ENCODE peak calls at places on chromosomes 4 and X, in seven cellular contexts. One of them, this sample, is unnamed.

GRCh38 chr4:88195666-88196365 is 37.4 kb upstream of the ABCG2 start:
- DNase-seq in HS-5: no peak
- DNase-seq in heart left ventricle: no peak
- DNase-seq in amniotic stem cell: no peak
- DNase-seq in AG08396: no peak
- DNase-seq in stimulated activated CD4-positive, alpha-beta T cell treated with anti-CD3 and anti-CD28 coated beads, Interleukin-12 subunit alpha, Interleukin-12 subunit beta, amount 100 ng/mL, for 48 hours: no peak
- DNase-seq in nephron progenitor cell: no peak
- DNase-seq in this sample: no peak

GRCh38 chr4:119068529-119068962 is 67.1 kb upstream of the MYOZ2 start:
- DNase-seq in HS-5: no peak
- DNase-seq in heart left ventricle: no peak
- DNase-seq in amniotic stem cell: no peak
- DNase-seq in AG08396: no peak
- DNase-seq in stimulated activated CD4-positive, alpha-beta T cell treated with anti-CD3 and anti-CD28 coated beads, Interleukin-12 subunit alpha, Interleukin-12 subunit beta, amount 100 ng/mL, for 48 hours: no peak
- DNase-seq in nephron progenitor cell: no peak
- DNase-seq in this sample: no peak

GRCh38 chr4:113901994-113902787 is 77.3 kb downstream of the ARSJ start:
- DNase-seq in HS-5: no peak
- DNase-seq in heart left ventricle: no peak
- DNase-seq in amniotic stem cell: no peak
- DNase-seq in AG08396: no peak
- DNase-seq in stimulated activated CD4-positive, alpha-beta T cell treated with anti-CD3 and anti-CD28 coated beads, Interleukin-12 subunit alpha, Interleukin-12 subunit beta, amount 100 ng/mL, for 48 hours: peak; percentile 27
- DNase-seq in nephron progenitor cell: no peak
- DNase-seq in this sample: peak; percentile 18

GRCh38 chr4:1806596-1807257 is 13.6 kb downstream of the FGFR3 start:
- DNase-seq in HS-5: no peak
- DNase-seq in heart left ventricle: no peak
- DNase-seq in amniotic stem cell: no peak
- DNase-seq in AG08396: no peak
- DNase-seq in stimulated activated CD4-positive, alpha-beta T cell treated with anti-CD3 and anti-CD28 coated beads, Interleukin-12 subunit alpha, Interleukin-12 subunit beta, amount 100 ng/mL, for 48 hours: no peak
- DNase-seq in nephron progenitor cell: no peak
- DNase-seq in this sample: no peak

GRCh38 chrX:154013614-154014360 is 5.9 kb downstream of the IRAK1 start:
- DNase-seq in HS-5: no peak
- DNase-seq in heart left ventricle: no peak
- DNase-seq in amniotic stem cell: no peak
- DNase-seq in AG08396: peak; percentile 74
- DNase-seq in stimulated activated CD4-positive, alpha-beta T cell treated with anti-CD3 and anti-CD28 coated beads, Interleukin-12 subunit alpha, Interleukin-12 subunit beta, amount 100 ng/mL, for 48 hours: no peak
- DNase-seq in nephron progenitor cell: peak; percentile 60
- DNase-seq in this sample: no peak

GRCh38 chr4:56986192-56986591 is 7.5 kb downstream of the POLR2B start:
- DNase-seq in HS-5: no peak
- DNase-seq in heart left ventricle: no peak
- DNase-seq in amniotic stem cell: no peak
- DNase-seq in AG08396: no peak
- DNase-seq in stimulated activated CD4-positive, alpha-beta T cell treated with anti-CD3 and anti-CD28 coated beads, Interleukin-12 subunit alpha, Interleukin-12 subunit beta, amount 100 ng/mL, for 48 hours: no peak
- DNase-seq in nephron progenitor cell: no peak
- DNase-seq in this sample: no peak

GRCh38 chr4:2264481-2265041 is 2.7 kb upstream of the MXD4 start:
- DNase-seq in HS-5: no peak
- DNase-seq in heart left ventricle: no peak
- DNase-seq in amniotic stem cell: no peak
- DNase-seq in AG08396: no peak
- DNase-seq in stimulated activated CD4-positive, alpha-beta T cell treated with anti-CD3 and anti-CD28 coated beads, Interleukin-12 subunit alpha, Interleukin-12 subunit beta, amount 100 ng/mL, for 48 hours: no peak
- DNase-seq in nephron progenitor cell: no peak
- DNase-seq in this sample: no peak

GRCh38 chrX:120358687-120359086 is 3.2 kb upstream of the ATP1B4 start:
- DNase-seq in HS-5: no peak
- DNase-seq in heart left ventricle: no peak
- DNase-seq in amniotic stem cell: no peak
- DNase-seq in AG08396: no peak
- DNase-seq in stimulated activated CD4-positive, alpha-beta T cell treated with anti-CD3 and anti-CD28 coated beads, Interleukin-12 subunit alpha, Interleukin-12 subunit beta, amount 100 ng/mL, for 48 hours: peak; percentile 8
- DNase-seq in nephron progenitor cell: peak; percentile 9
- DNase-seq in this sample: peak; percentile 20

GRCh38 chrX:34300871-34301270 is 168.8 kb upstream of the FAM47A start:
- DNase-seq in HS-5: peak; percentile 6
- DNase-seq in heart left ventricle: peak; percentile 4
- DNase-seq in amniotic stem cell: peak; percentile 0
- DNase-seq in AG08396: peak; percentile 5
- DNase-seq in stimulated activated CD4-positive, alpha-beta T cell treated with anti-CD3 and anti-CD28 coated beads, Interleukin-12 subunit alpha, Interleukin-12 subunit beta, amount 100 ng/mL, for 48 hours: no peak
- DNase-seq in nephron progenitor cell: peak; percentile 53
- DNase-seq in this sample: no peak

GRCh38 chrX:126137899-126138298 is 28.2 kb downstream of the DCAF12L2 start:
- DNase-seq in HS-5: no peak
- DNase-seq in heart left ventricle: no peak
- DNase-seq in amniotic stem cell: no peak
- DNase-seq in AG08396: no peak
- DNase-seq in stimulated activated CD4-positive, alpha-beta T cell treated with anti-CD3 and anti-CD28 coated beads, Interleukin-12 subunit alpha, Interleukin-12 subunit beta, amount 100 ng/mL, for 48 hours: no peak
- DNase-seq in nephron progenitor cell: no peak
- DNase-seq in this sample: no peak

GRCh38 chrX:119459181-119459580 is 9.1 kb upstream of the SLC25A5 start:
- DNase-seq in HS-5: peak; percentile 34
- DNase-seq in heart left ventricle: no peak
- DNase-seq in amniotic stem cell: no peak
- DNase-seq in AG08396: no peak
- DNase-seq in stimulated activated CD4-positive, alpha-beta T cell treated with anti-CD3 and anti-CD28 coated beads, Interleukin-12 subunit alpha, Interleukin-12 subunit beta, amount 100 ng/mL, for 48 hours: no peak
- DNase-seq in nephron progenitor cell: no peak
- DNase-seq in this sample: no peak

GRCh38 chr4:113689394-113689793 is 72.1 kb downstream of the CAMK2D start:
- DNase-seq in HS-5: no peak
- DNase-seq in heart left ventricle: no peak
- DNase-seq in amniotic stem cell: no peak
- DNase-seq in AG08396: no peak
- DNase-seq in stimulated activated CD4-positive, alpha-beta T cell treated with anti-CD3 and anti-CD28 coated beads, Interleukin-12 subunit alpha, Interleukin-12 subunit beta, amount 100 ng/mL, for 48 hours: no peak
- DNase-seq in nephron progenitor cell: no peak
- DNase-seq in this sample: no peak

GRCh38 chr4:88868510-88868909 is 170.9 kb upstream of the NAP1L5 start:
- DNase-seq in HS-5: no peak
- DNase-seq in heart left ventricle: no peak
- DNase-seq in amniotic stem cell: no peak
- DNase-seq in AG08396: no peak
- DNase-seq in stimulated activated CD4-positive, alpha-beta T cell treated with anti-CD3 and anti-CD28 coated beads, Interleukin-12 subunit alpha, Interleukin-12 subunit beta, amount 100 ng/mL, for 48 hours: no peak
- DNase-seq in nephron progenitor cell: no peak
- DNase-seq in this sample: no peak

GRCh38 chrX:132876509-132876837 is 82.0 kb downstream of the HS6ST2 start:
- DNase-seq in HS-5: no peak
- DNase-seq in heart left ventricle: no peak
- DNase-seq in amniotic stem cell: no peak
- DNase-seq in AG08396: no peak
- DNase-seq in stimulated activated CD4-positive, alpha-beta T cell treated with anti-CD3 and anti-CD28 coated beads, Interleukin-12 subunit alpha, Interleukin-12 subunit beta, amount 100 ng/mL, for 48 hours: no peak
- DNase-seq in nephron progenitor cell: peak; percentile 63
- DNase-seq in this sample: no peak

GRCh38 chr4:148441624-148441985 is 609 bp downstream of the NR3C2 start:
- DNase-seq in HS-5: no peak
- DNase-seq in heart left ventricle: no peak
- DNase-seq in amniotic stem cell: no peak
- DNase-seq in AG08396: no peak
- DNase-seq in stimulated activated CD4-positive, alpha-beta T cell treated with anti-CD3 and anti-CD28 coated beads, Interleukin-12 subunit alpha, Interleukin-12 subunit beta, amount 100 ng/mL, for 48 hours: no peak
- DNase-seq in nephron progenitor cell: no peak
- DNase-seq in this sample: no peak

GRCh38 chr4:90000995-90001394 is 106.3 kb downstream of the MMRN1 start:
- DNase-seq in HS-5: no peak
- DNase-seq in heart left ventricle: no peak
- DNase-seq in amniotic stem cell: no peak
- DNase-seq in AG08396: no peak
- DNase-seq in stimulated activated CD4-positive, alpha-beta T cell treated with anti-CD3 and anti-CD28 coated beads, Interleukin-12 subunit alpha, Interleukin-12 subunit beta, amount 100 ng/mL, for 48 hours: no peak
- DNase-seq in nephron progenitor cell: no peak
- DNase-seq in this sample: no peak

GRCh38 chr4:99715286-99715685 is 57.7 kb upstream of the C4orf54 start:
- DNase-seq in HS-5: no peak
- DNase-seq in heart left ventricle: no peak
- DNase-seq in amniotic stem cell: no peak
- DNase-seq in AG08396: no peak
- DNase-seq in stimulated activated CD4-positive, alpha-beta T cell treated with anti-CD3 and anti-CD28 coated beads, Interleukin-12 subunit alpha, Interleukin-12 subunit beta, amount 100 ng/mL, for 48 hours: no peak
- DNase-seq in nephron progenitor cell: no peak
- DNase-seq in this sample: no peak

GRCh38 chr4:124104628-124105027 is 607.9 kb downstream of the ANKRD50 start:
- DNase-seq in HS-5: no peak
- DNase-seq in heart left ventricle: no peak
- DNase-seq in amniotic stem cell: no peak
- DNase-seq in AG08396: no peak
- DNase-seq in stimulated activated CD4-positive, alpha-beta T cell treated with anti-CD3 and anti-CD28 coated beads, Interleukin-12 subunit alpha, Interleukin-12 subunit beta, amount 100 ng/mL, for 48 hours: no peak
- DNase-seq in nephron progenitor cell: no peak
- DNase-seq in this sample: no peak

GRCh38 chr4:1396806-1397455 is 9.3 kb downstream of the NKX1-1 start:
- DNase-seq in HS-5: no peak
- DNase-seq in heart left ventricle: no peak
- DNase-seq in amniotic stem cell: no peak
- DNase-seq in AG08396: no peak
- DNase-seq in stimulated activated CD4-positive, alpha-beta T cell treated with anti-CD3 and anti-CD28 coated beads, Interleukin-12 subunit alpha, Interleukin-12 subunit beta, amount 100 ng/mL, for 48 hours: no peak
- DNase-seq in nephron progenitor cell: peak; percentile 1
- DNase-seq in this sample: no peak

GRCh38 chr4:72295966-72296557 is 264.3 kb downstream of the NPFFR2 start:
- DNase-seq in HS-5: no peak
- DNase-seq in heart left ventricle: no peak
- DNase-seq in amniotic stem cell: peak; percentile 46
- DNase-seq in AG08396: peak; percentile 25
- DNase-seq in stimulated activated CD4-positive, alpha-beta T cell treated with anti-CD3 and anti-CD28 coated beads, Interleukin-12 subunit alpha, Interleukin-12 subunit beta, amount 100 ng/mL, for 48 hours: no peak
- DNase-seq in nephron progenitor cell: peak; percentile 5
- DNase-seq in this sample: no peak

GRCh38 chr4:31755751-31756150 is 1035.6 kb downstream of the PCDH7 start:
- DNase-seq in HS-5: no peak
- DNase-seq in heart left ventricle: no peak
- DNase-seq in amniotic stem cell: no peak
- DNase-seq in AG08396: no peak
- DNase-seq in stimulated activated CD4-positive, alpha-beta T cell treated with anti-CD3 and anti-CD28 coated beads, Interleukin-12 subunit alpha, Interleukin-12 subunit beta, amount 100 ng/mL, for 48 hours: no peak
- DNase-seq in nephron progenitor cell: no peak
- DNase-seq in this sample: no peak

GRCh38 chr4:175998782-175999181 is 66.9 kb upstream of the WDR17 start:
- DNase-seq in HS-5: no peak
- DNase-seq in heart left ventricle: no peak
- DNase-seq in amniotic stem cell: no peak
- DNase-seq in AG08396: no peak
- DNase-seq in stimulated activated CD4-positive, alpha-beta T cell treated with anti-CD3 and anti-CD28 coated beads, Interleukin-12 subunit alpha, Interleukin-12 subunit beta, amount 100 ng/mL, for 48 hours: no peak
- DNase-seq in nephron progenitor cell: peak; percentile 18
- DNase-seq in this sample: no peak

GRCh38 chr4:25367004-25367621 is 9.9 kb upstream of the ANAPC4 start:
- DNase-seq in HS-5: no peak
- DNase-seq in heart left ventricle: no peak
- DNase-seq in amniotic stem cell: peak; percentile 36
- DNase-seq in AG08396: no peak
- DNase-seq in stimulated activated CD4-positive, alpha-beta T cell treated with anti-CD3 and anti-CD28 coated beads, Interleukin-12 subunit alpha, Interleukin-12 subunit beta, amount 100 ng/mL, for 48 hours: no peak
- DNase-seq in nephron progenitor cell: no peak
- DNase-seq in this sample: no peak

GRCh38 chrX:3348191-3348590 is 1.7 kb upstream of the MXRA5 start:
- DNase-seq in HS-5: no peak
- DNase-seq in heart left ventricle: no peak
- DNase-seq in amniotic stem cell: no peak
- DNase-seq in AG08396: no peak
- DNase-seq in stimulated activated CD4-positive, alpha-beta T cell treated with anti-CD3 and anti-CD28 coated beads, Interleukin-12 subunit alpha, Interleukin-12 subunit beta, amount 100 ng/mL, for 48 hours: no peak
- DNase-seq in nephron progenitor cell: no peak
- DNase-seq in this sample: no peak

GRCh38 chr4:53816561-53816960 is 225.3 kb upstream of the LNX1 start:
- DNase-seq in HS-5: no peak
- DNase-seq in heart left ventricle: no peak
- DNase-seq in amniotic stem cell: no peak
- DNase-seq in AG08396: peak; percentile 62
- DNase-seq in stimulated activated CD4-positive, alpha-beta T cell treated with anti-CD3 and anti-CD28 coated beads, Interleukin-12 subunit alpha, Interleukin-12 subunit beta, amount 100 ng/mL, for 48 hours: no peak
- DNase-seq in nephron progenitor cell: no peak
- DNase-seq in this sample: no peak

GRCh38 chr4:85058551-85058950 is 92.1 kb upstream of the WDFY3 start:
- DNase-seq in HS-5: no peak
- DNase-seq in heart left ventricle: no peak
- DNase-seq in amniotic stem cell: no peak
- DNase-seq in AG08396: peak; percentile 11
- DNase-seq in stimulated activated CD4-positive, alpha-beta T cell treated with anti-CD3 and anti-CD28 coated beads, Interleukin-12 subunit alpha, Interleukin-12 subunit beta, amount 100 ng/mL, for 48 hours: no peak
- DNase-seq in nephron progenitor cell: no peak
- DNase-seq in this sample: no peak

GRCh38 chr4:4402966-4403365 is 16.1 kb downstream of the NSG1 start:
- DNase-seq in HS-5: no peak
- DNase-seq in heart left ventricle: no peak
- DNase-seq in amniotic stem cell: no peak
- DNase-seq in AG08396: no peak
- DNase-seq in stimulated activated CD4-positive, alpha-beta T cell treated with anti-CD3 and anti-CD28 coated beads, Interleukin-12 subunit alpha, Interleukin-12 subunit beta, amount 100 ng/mL, for 48 hours: no peak
- DNase-seq in nephron progenitor cell: no peak
- DNase-seq in this sample: no peak

GRCh38 chr4:115671581-115671980 is 558.2 kb upstream of the NDST4 start:
- DNase-seq in HS-5: no peak
- DNase-seq in heart left ventricle: no peak
- DNase-seq in amniotic stem cell: no peak
- DNase-seq in AG08396: no peak
- DNase-seq in stimulated activated CD4-positive, alpha-beta T cell treated with anti-CD3 and anti-CD28 coated beads, Interleukin-12 subunit alpha, Interleukin-12 subunit beta, amount 100 ng/mL, for 48 hours: no peak
- DNase-seq in nephron progenitor cell: no peak
- DNase-seq in this sample: no peak

GRCh38 chrX:136528645-136529315 is 3.2 kb upstream of the VGLL1 start:
- DNase-seq in HS-5: no peak
- DNase-seq in heart left ventricle: no peak
- DNase-seq in amniotic stem cell: no peak
- DNase-seq in AG08396: no peak
- DNase-seq in stimulated activated CD4-positive, alpha-beta T cell treated with anti-CD3 and anti-CD28 coated beads, Interleukin-12 subunit alpha, Interleukin-12 subunit beta, amount 100 ng/mL, for 48 hours: no peak
- DNase-seq in nephron progenitor cell: no peak
- DNase-seq in this sample: no peak

GRCh38 chrX:118346258-118347094 is 570 bp downstream of the WDR44 start:
- DNase-seq in HS-5: no peak
- DNase-seq in heart left ventricle: peak; percentile 39
- DNase-seq in amniotic stem cell: no peak
- DNase-seq in AG08396: peak; percentile 18
- DNase-seq in stimulated activated CD4-positive, alpha-beta T cell treated with anti-CD3 and anti-CD28 coated beads, Interleukin-12 subunit alpha, Interleukin-12 subunit beta, amount 100 ng/mL, for 48 hours: peak; percentile 40
- DNase-seq in nephron progenitor cell: peak; percentile 76
- DNase-seq in this sample: peak; percentile 25

GRCh38 chr4:64538219-64538618 is 129.0 kb upstream of the TECRL start:
- DNase-seq in HS-5: no peak
- DNase-seq in heart left ventricle: no peak
- DNase-seq in amniotic stem cell: no peak
- DNase-seq in AG08396: no peak
- DNase-seq in stimulated activated CD4-positive, alpha-beta T cell treated with anti-CD3 and anti-CD28 coated beads, Interleukin-12 subunit alpha, Interleukin-12 subunit beta, amount 100 ng/mL, for 48 hours: no peak
- DNase-seq in nephron progenitor cell: peak; percentile 8
- DNase-seq in this sample: no peak

GRCh38 chr4:20260821-20261220 is 9.1 kb downstream of the SLIT2 start:
- DNase-seq in HS-5: no peak
- DNase-seq in heart left ventricle: no peak
- DNase-seq in amniotic stem cell: no peak
- DNase-seq in AG08396: no peak
- DNase-seq in stimulated activated CD4-positive, alpha-beta T cell treated with anti-CD3 and anti-CD28 coated beads, Interleukin-12 subunit alpha, Interleukin-12 subunit beta, amount 100 ng/mL, for 48 hours: no peak
- DNase-seq in nephron progenitor cell: no peak
- DNase-seq in this sample: no peak